ENCODE peak calls at places on chromosome 9, in four cellular contexts. Z, B, O and K are unnamed samples.

GRCh38 chr9:5629312-5630037 is 568 bp downstream of the RIC1 start:
- DNase-seq in O (peak), B (peak), Z (peak), K (no peak)

GRCh38 chr9:84278131-84278530 is 62.4 kb downstream of the SLC28A3 start:
- DNase-seq in Z (no peak), B (peak), O (no peak), K (no peak)

GRCh38 chr9:112728401-112728800 is 10.5 kb upstream of the INIP start:
- DNase-seq in Z (no peak), O (no peak), B (no peak), K (no peak)

GRCh38 chr9:135359764-135360163 is 119.8 kb upstream of the PPP1R26 start:
- DNase-seq in B (no peak), Z (no peak), O (no peak), K (no peak)

GRCh38 chr9:98869866-98870265 is 62.4 kb downstream of the GALNT12 start:
- DNase-seq in O (no peak), B (no peak), Z (no peak), K (no peak)

GRCh38 chr9:7298123-7298522 is 501.5 kb downstream of the DMAC1 start:
- DNase-seq in Z (no peak), B (no peak), O (no peak), K (no peak)

GRCh38 chr9:107313555-107314096 is 30.5 kb downstream of the RAD23B start:
- DNase-seq in Z (no peak), O (no peak), B (no peak), K (no peak)

GRCh38 chr9:20873240-20873860 is 158.1 kb downstream of the HACD4 start:
- DNase-seq in O (no peak), B (no peak), Z (no peak), K (no peak)

GRCh38 chr9:120928015-120928719 is 1.6 kb upstream of the TRAF1 start:
- DNase-seq in Z (peak), B (no peak), O (no peak), K (no peak)

GRCh38 chr9:9108641-9109040 is 1309.1 kb upstream of the DMAC1 start:
- DNase-seq in Z (no peak), O (no peak), B (no peak), K (no peak)

GRCh38 chr9:83219154-83219923 is 156.4 kb upstream of the RASEF start:
- DNase-seq in Z (peak), B (peak), O (peak), K (peak)

GRCh38 chr9:36665387-36665786 is 92.7 kb downstream of the MELK start:
- DNase-seq in B (peak), Z (no peak), O (no peak), K (no peak)

GRCh38 chr9:115668506-115668905 is 485.1 kb upstream of the PAPPA start:
- DNase-seq in B (peak), O (no peak), Z (no peak), K (no peak)

GRCh38 chr9:87869082-87869481 is 13.6 kb upstream of the SPATA31E1 start:
- DNase-seq in Z (no peak), B (no peak), O (no peak), K (no peak)

GRCh38 chr9:36436909-36437308 is 36.8 kb upstream of the RNF38 start:
- DNase-seq in Z (no peak), B (peak), O (no peak), K (no peak)

GRCh38 chr9:68683433-68683832 is 21.6 kb upstream of the PIP5K1B start:
- DNase-seq in Z (no peak), O (no peak), B (no peak), K (no peak)

GRCh38 chr9:68685213-68685612 is 19.8 kb upstream of the PIP5K1B start:
- DNase-seq in O (no peak), Z (no peak), B (no peak), K (no peak)

GRCh38 chr9:68690088-68690487 is 15.0 kb upstream of the PIP5K1B start:
- DNase-seq in Z (no peak), O (no peak), B (peak), K (no peak)

GRCh38 chr9:68685770-68686169 is 19.3 kb upstream of the PIP5K1B start:
- DNase-seq in B (no peak), Z (no peak), O (no peak), K (no peak)
- TF ChIP-seq CTCF in B (peak), Z (no peak), O (peak), K (peak)

GRCh38 chr9:104177003-104177611 is 83.0 kb downstream of the SMC2 start:
- DNase-seq in O (no peak), Z (no peak), B (peak), K (no peak)
- TF ChIP-seq CTCF in O (peak), Z (no peak), B (peak), K (peak)

DNA sequence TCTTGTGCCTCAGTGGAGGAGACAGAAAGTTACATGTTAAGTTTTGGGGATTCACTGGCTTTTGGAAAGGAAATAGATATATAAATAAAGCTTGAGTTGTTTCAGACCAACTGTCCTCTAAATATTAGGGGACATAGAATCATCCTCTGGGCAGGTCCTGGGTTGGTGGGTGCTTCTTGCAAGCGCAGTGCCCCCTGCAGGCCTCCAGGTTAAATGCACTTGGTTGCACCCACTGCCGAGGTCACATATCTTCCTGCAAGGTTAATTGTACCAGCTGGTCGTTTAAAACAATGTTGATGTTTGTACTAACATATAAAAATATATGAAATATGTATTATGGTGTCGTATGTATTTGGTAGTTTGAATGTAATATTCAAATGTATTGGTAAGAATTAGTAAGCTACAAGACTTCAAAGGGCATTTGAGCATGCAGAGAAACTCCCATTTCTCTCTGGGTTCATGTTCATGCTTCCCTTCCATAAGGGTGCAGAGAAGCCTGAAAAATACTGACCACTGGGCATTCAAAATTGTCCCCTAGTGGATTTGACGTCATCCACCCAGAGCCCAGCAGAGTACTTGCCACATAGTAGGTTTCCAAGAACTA is 87.0 kb downstream of the ZNF618 start:
- DNase-seq in O (no peak), Z (no peak), B (peak), K (peak)
- TF ChIP-seq CTCF in O (peak), Z (no peak), B (peak), K (peak)

DNA sequence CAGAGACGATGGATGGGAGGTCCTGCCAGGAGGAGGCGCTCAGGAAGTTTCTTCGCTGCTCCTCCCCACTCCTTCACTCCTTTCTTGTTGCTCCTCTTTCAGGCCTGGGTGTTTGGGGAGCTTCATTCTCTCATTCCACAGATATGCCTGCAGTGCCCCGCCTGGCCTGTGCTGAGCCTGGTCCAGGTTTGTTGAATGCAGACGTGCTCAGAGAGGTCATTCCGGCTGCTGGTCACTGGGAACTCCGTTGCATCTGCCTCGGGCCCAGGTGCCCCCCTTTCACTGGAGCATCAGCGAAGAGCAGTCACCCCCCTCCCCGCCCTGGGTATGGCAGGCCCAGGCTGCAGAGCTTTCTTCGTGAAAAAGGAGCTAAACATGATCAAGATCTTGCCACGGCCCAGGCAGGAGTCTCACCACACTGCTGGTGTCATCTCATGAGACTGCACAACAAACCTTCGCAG is 15.5 kb downstream of the SURF6 start:
- DNase-seq in B (no peak), O (no peak), Z (no peak), K (no peak)
- TF ChIP-seq CTCF in B (no peak), O (no peak), Z (no peak), K (no peak)

GRCh38 chr9:35102769-35103659 is at the start of gene STOML2:
- DNase-seq in Z (peak), B (peak), O (peak), K (peak)
- TF ChIP-seq CTCF in Z (no peak), B (no peak), O (no peak), K (no peak)

GRCh38 chr9:86624616-86625015 is 270.4 kb upstream of the TUT7 start:
- DNase-seq in Z (no peak), O (no peak), B (no peak), K (no peak)

GRCh38 chr9:86629530-86629929 is 275.3 kb upstream of the TUT7 start:
- DNase-seq in O (no peak), Z (no peak), B (no peak), K (no peak)

GRCh38 chr9:86632537-86632936 is 278.3 kb upstream of the TUT7 start:
- DNase-seq in Z (no peak), O (no peak), B (no peak), K (no peak)

DNA sequence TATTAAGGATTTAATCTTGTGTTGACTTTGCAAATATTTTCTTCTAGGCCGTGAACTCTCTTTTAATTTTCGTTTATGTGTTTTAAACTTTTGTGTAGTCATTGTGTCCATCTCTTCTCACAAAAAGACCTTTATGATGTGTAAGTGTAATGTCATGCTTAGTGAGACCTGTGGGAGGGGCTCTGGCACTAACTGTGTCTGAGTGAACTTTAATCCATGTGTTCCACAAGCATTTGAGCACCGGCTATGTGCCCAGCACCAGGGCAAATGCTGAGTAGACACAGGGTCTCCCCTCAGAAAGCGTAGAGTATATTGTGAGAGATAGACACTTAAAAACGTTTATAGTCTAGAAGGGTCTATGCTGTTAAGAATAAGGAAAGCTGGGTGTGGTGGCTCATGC is 272.6 kb upstream of the TUT7 start:
- DNase-seq in B (no peak), Z (no peak), O (no peak), K (no peak)
- TF ChIP-seq CTCF in B (no peak), Z (no peak), O (no peak), K (no peak)

GRCh38 chr9:136742640-136743391 is at the start of gene LCN10:
- DNase-seq in O (peak), B (no peak), Z (no peak), K (no peak)
- TF ChIP-seq CTCF in O (peak), B (peak), Z (no peak), K (no peak)